ENCODE peak calls at places on chromosomes 6 and 20, in six cellular contexts. B is spleen, A is neural crest cell, E is WTC11, H is B cell, M is AG09319. Y is an unnamed sample.
A peak's percentile ranks its signal among the peaks of the same experiment; 100 is the strongest.

GRCh38 chr6:30169658-30170614 is 6.6 kb downstream of the TRIM15 start:
- DNase-seq in B (no peak), A (no peak), E (no peak), H (no peak), M (peak; percentile 10), Y (no peak)

GRCh38 chr6:124010574-124010973 is 206.9 kb downstream of the NKAIN2 start:
- DNase-seq in B (no peak), A (no peak), E (no peak), H (no peak), M (no peak), Y (no peak)

GRCh38 chr6:17714879-17715860 is 8.4 kb upstream of the NUP153 start:
- DNase-seq in B (no peak), A (no peak), E (no peak), H (no peak), M (peak; percentile 59), Y (no peak)

GRCh38 chr20:63233924-63234323 is 1.8 kb upstream of the BIRC7 start:
- DNase-seq in B (no peak), A (no peak), E (no peak), H (no peak), M (no peak), Y (no peak)

GRCh38 chr6:13709698-13710551 is 1.7 kb downstream of the RANBP9 start:
- DNase-seq in B (no peak), A (no peak), E (no peak), H (no peak), M (no peak), Y (no peak)

GRCh38 chr6:5203571-5203970 is 57.2 kb downstream of the LYRM4 start:
- DNase-seq in B (no peak), A (no peak), E (no peak), H (no peak), M (no peak), Y (no peak)

GRCh38 chr20:7123457-7123856 is 356.0 kb downstream of the BMP2 start:
- DNase-seq in B (no peak), A (no peak), E (no peak), H (no peak), M (no peak), Y (no peak)

GRCh38 chr6:111423960-111424846 is 58.8 kb downstream of the REV3L start:
- DNase-seq in B (no peak), A (no peak), E (no peak), H (no peak), M (no peak), Y (no peak)

GRCh38 chr20:37392441-37393195 is 46.7 kb downstream of the SRC start:
- DNase-seq in B (peak; percentile 51), A (no peak), E (peak; percentile 50), H (peak; percentile 37), M (no peak), Y (no peak)

GRCh38 chr20:32829291-32830005 is 9.7 kb downstream of the MAPRE1 start:
- DNase-seq in B (no peak), A (no peak), E (no peak), H (no peak), M (no peak), Y (no peak)

GRCh38 chr20:62285722-62286121 is 17.1 kb upstream of the ADRM1 start:
- DNase-seq in B (peak; percentile 83), A (no peak), E (no peak), H (no peak), M (no peak), Y (no peak)

GRCh38 chr6:13484138-13484708 is 3.2 kb downstream of the GFOD1 start:
- DNase-seq in B (no peak), A (no peak), E (no peak), H (no peak), M (no peak), Y (no peak)

GRCh38 chr6:133353061-133353460 is 111.9 kb downstream of the EYA4 start:
- DNase-seq in B (no peak), A (no peak), E (no peak), H (no peak), M (no peak), Y (no peak)

GRCh38 chr6:137715589-137716045 is 151.4 kb upstream of the TNFAIP3 start:
- DNase-seq in B (no peak), A (no peak), E (no peak), H (no peak), M (no peak), Y (no peak)

GRCh38 chr20:61099786-61100185 is 152.3 kb upstream of the CDH4 start:
- DNase-seq in B (no peak), A (no peak), E (no peak), H (no peak), M (no peak), Y (no peak)

GRCh38 chr6:35485402-35485877 is 11.4 kb downstream of the TEAD3 start:
- DNase-seq in B (no peak), A (no peak), E (peak; percentile 67), H (no peak), M (no peak), Y (no peak)

GRCh38 chr20:14966203-14966602 is 628.8 kb upstream of the FLRT3 start:
- DNase-seq in B (no peak), A (no peak), E (no peak), H (no peak), M (no peak), Y (no peak)

DNA sequence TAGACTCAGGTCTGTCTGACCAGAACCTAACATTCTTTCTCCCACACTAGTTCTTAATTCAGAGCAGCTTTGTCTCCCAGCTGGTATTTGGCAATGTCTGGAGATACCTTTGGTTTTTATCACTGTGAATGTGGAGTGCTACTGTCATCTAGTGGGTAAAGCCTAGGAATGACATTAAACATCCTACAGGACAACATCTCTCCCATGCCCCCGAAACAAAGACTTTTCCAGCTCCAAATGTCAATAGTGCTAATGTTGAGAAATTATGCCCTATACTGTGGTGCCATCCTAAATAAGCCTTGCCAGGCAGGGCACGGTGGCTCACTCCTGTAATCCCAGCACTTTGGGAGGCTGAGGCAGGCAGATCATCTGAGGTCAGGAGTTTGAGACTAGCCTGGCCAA is 4.2 kb upstream of the TTPAL start:
- DNase-seq in B (no peak), A (no peak), E (no peak), H (no peak), M (no peak), Y (no peak)
- TF ChIP-seq CTCF in B (no peak), A (peak; percentile 48), E (no peak), H (no peak), M (peak; percentile 59), Y (peak; percentile 46)

GRCh38 chr20:52313335-52313963 is 121.9 kb upstream of the ZFP64 start:
- DNase-seq in B (no peak), A (peak; percentile 13), E (peak; percentile 32), H (no peak), M (peak; percentile 2), Y (no peak)
- TF ChIP-seq CTCF in B (no peak), A (peak; percentile 58), E (no peak), H (no peak), M (peak; percentile 62), Y (peak; percentile 42)

DNA sequence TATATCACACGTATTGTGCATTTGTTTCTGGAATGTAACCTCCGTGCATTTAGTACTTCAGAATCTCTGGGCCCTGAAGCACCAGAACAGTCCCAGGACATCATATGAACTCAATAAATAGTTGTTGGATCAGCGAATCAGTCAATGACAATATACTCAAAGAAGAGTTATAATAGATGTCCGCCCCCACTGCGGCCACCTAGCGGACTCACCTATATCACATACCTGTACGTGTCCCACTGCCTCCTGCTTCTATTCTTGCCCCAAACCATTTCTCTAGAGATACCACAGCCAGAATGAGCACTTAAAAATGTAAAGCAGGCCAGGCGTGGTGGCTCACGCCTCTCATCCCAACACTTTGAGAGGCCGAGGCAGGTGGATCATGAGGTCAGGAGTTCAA is 73.9 kb downstream of the DCDC2 start:
- DNase-seq in B (no peak), A (no peak), E (no peak), H (no peak), M (no peak), Y (no peak)
- TF ChIP-seq CTCF in B (no peak), A (no peak), E (no peak), H (no peak), M (no peak), Y (no peak)

DNA sequence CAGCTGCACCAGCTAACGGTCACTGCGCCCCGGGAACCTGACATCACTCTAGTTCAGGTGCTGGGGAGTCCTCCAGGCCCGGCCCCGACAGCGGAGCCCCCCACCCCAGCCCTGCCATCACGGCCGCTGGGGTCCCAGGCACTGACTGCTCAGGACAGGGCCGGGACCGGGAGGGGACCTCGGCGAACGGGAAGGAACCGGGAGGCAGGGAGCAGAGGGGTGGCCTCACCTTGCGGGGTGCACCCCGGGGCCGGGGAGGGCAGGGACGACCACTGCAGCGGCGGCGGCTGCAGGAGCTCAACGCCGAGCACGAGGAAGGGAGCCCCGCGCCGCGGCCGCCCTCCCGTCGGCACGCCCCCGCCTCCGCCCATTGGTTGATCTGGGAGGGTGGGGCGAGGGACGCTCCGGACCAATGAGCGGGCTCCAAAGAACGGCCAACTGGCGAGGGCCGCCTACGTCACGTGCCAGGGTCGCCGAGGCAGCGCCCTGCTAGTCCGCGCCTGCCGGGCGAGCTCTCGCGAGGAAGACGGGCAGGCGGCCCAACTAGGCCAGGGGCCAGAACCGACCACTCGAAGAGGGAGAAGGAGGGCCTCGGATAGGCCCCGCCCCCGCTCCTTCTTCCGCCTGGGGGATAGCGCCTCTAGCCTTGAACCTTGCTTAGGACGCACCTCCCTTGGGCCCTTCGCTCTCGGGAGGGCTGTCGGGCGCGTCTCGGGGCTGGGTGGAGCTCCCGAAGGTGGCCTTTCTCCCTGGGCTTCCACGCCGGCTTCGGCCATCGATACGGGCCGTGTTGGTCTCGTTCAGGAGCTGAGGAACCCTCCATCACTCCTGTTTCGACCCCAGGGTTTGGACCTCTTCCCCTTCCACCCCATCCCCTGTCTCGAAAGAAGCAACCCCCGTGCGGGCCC is at the start of gene ADISSP:
- DNase-seq in B (peak; percentile 100), A (peak; percentile 92), E (peak; percentile 99), H (peak; percentile 97), M (peak; percentile 96), Y (peak; percentile 60)
- TF ChIP-seq CTCF in B (peak; percentile 40), A (no peak), E (no peak), H (no peak), M (peak; percentile 6), Y (no peak)

DNA sequence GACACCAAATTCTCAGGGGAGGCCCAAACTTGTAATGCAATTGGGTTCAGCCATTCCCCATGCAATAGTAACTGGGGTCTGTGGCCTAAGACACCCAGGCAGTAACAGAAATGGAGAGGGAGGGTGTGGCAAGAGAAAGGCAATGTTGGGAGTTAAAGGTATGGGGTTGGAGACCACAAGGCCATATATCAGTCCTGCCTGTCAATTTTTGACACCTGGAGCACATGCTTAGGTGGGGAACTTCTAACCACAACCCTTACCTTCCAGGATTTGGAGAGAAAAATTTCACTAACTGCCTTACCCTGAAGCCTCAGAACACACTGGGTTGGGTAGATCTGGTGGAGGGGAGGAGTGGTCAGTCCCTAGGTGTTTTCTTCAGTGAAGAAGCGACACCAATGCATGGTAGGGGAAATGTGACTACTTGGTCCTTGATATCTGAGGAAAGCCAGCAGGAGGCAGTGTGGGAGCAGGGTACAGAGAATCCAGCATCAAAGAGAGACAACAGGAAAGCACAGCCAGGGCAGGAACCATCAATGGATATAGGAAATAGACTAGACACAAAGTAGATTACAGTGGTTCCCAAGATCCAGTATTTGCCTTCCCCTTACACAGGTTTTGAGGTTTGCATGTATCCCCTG is 6.8 kb upstream of the USP49 start:
- DNase-seq in B (no peak), A (no peak), E (peak; percentile 46), H (no peak), M (no peak), Y (no peak)
- TF ChIP-seq CTCF in B (peak; percentile 46), A (peak; percentile 27), E (no peak), H (peak; percentile 26), M (peak; percentile 15), Y (no peak)

GRCh38 chr20:49403911-49404310 is 78.6 kb downstream of the KCNB1 start:
- DNase-seq in B (no peak), A (no peak), E (no peak), H (no peak), M (no peak), Y (no peak)
- TF ChIP-seq CTCF in B (no peak), A (no peak), E (no peak), H (no peak), M (no peak), Y (no peak)